ENCODE peak calls at places on chromosome 16, in six cellular contexts. C is OCI-LY7, B is GM12878, T is astrocyte of the cerebellum, H is neural progenitor cell, G is WERI-Rb-1. S is an unnamed sample.

GRCh38 chr16:65869261-65869660 is 497.2 kb upstream of the CDH5 start:
- DNase-seq in G (no peak), C (no peak), B (no peak), H (no peak), T (no peak), S (no peak)

GRCh38 chr16:63628812-63629211 is 1493.1 kb downstream of the CDH11 start:
- DNase-seq in C (no peak), B (no peak), G (no peak), T (no peak), H (peak; percentile 11), S (no peak)

GRCh38 chr16:21116148-21116693 is 34.4 kb downstream of the DNAH3 start:
- DNase-seq in H (no peak), C (peak; percentile 76), B (no peak), T (no peak), G (no peak), S (peak; percentile 26)

GRCh38 chr16:38941-39892 is 14.2 kb downstream of the POLR3K start:
- DNase-seq in T (no peak), H (no peak), B (peak; percentile 79), C (peak; percentile 86), G (no peak), S (peak; percentile 71)

GRCh38 chr16:70653809-70654771 is 7.7 kb downstream of the IL34 start:
- DNase-seq in G (peak; percentile 87), H (peak; percentile 84), B (peak; percentile 44), T (peak; percentile 70), C (peak; percentile 73), S (peak; percentile 35)

GRCh38 chr16:17724242-17724898 is 253.6 kb upstream of the XYLT1 start:
- DNase-seq in C (no peak), H (no peak), T (no peak), G (no peak), B (no peak), S (no peak)

GRCh38 chr16:74297296-74297665 is 667 bp downstream of the PSMD7 start:
- DNase-seq in H (peak; percentile 25), G (no peak), C (peak; percentile 50), B (no peak), T (no peak), S (no peak)

GRCh38 chr16:82846806-82847205 is 220.0 kb downstream of the CDH13 start:
- DNase-seq in T (no peak), G (no peak), B (no peak), C (no peak), H (no peak), S (no peak)

GRCh38 chr16:51134876-51135275 is 16.2 kb downstream of the SALL1 start:
- DNase-seq in H (no peak), T (no peak), G (peak; percentile 22), B (no peak), C (no peak), S (no peak)

GRCh38 chr16:81752225-81752875 is 26.7 kb upstream of the PLCG2 start:
- DNase-seq in T (no peak), G (no peak), C (peak; percentile 89), B (peak; percentile 72), H (no peak), S (peak; percentile 83)

GRCh38 chr16:72169708-72170107 is 2.2 kb downstream of the PMFBP1 start:
- DNase-seq in G (no peak), C (no peak), T (no peak), H (no peak), B (no peak), S (no peak)

GRCh38 chr16:86245351-86245750 is 265.0 kb upstream of the FOXF1 start:
- DNase-seq in G (no peak), T (no peak), B (no peak), C (no peak), H (no peak), S (no peak)

GRCh38 chr16:19898924-19899604 is 14.4 kb upstream of the GPRC5B start:
- DNase-seq in B (no peak), C (peak; percentile 45), T (peak; percentile 38), G (peak; percentile 63), H (peak; percentile 72), S (peak; percentile 15)

GRCh38 chr16:20673882-20674683 is 23.4 kb downstream of the ACSM1 start:
- DNase-seq in T (no peak), H (no peak), B (no peak), G (no peak), C (no peak), S (no peak)

GRCh38 chr16:24906199-24906808 is 60.5 kb downstream of the SLC5A11 start:
- DNase-seq in H (no peak), T (peak; percentile 5), G (no peak), B (no peak), C (peak; percentile 41), S (no peak)

GRCh38 chr16:51392651-51393187 is 241.6 kb upstream of the SALL1 start:
- DNase-seq in T (peak; percentile 18), C (no peak), B (no peak), G (no peak), H (peak; percentile 37), S (no peak)

GRCh38 chr16:84313921-84314320 is 19.2 kb downstream of the WFDC1 start:
- DNase-seq in B (no peak), G (no peak), T (no peak), H (no peak), C (no peak), S (no peak)

GRCh38 chr16:74603848-74604247 is 3.1 kb downstream of the GLG1 start:
- DNase-seq in H (no peak), B (no peak), T (no peak), G (no peak), C (no peak), S (no peak)

GRCh38 chr16:11632455-11632921 is 35.8 kb upstream of the SNN start:
- DNase-seq in G (no peak), B (no peak), T (peak; percentile 26), H (peak; percentile 61), C (no peak), S (no peak)

GRCh38 chr16:13471036-13471435 is 448.9 kb upstream of the ERCC4 start:
- DNase-seq in C (no peak), B (no peak), G (no peak), T (no peak), H (peak; percentile 38), S (no peak)

GRCh38 chr16:27473101-27473900 is 71.3 kb downstream of the IL21R start:
- DNase-seq in G (no peak), T (no peak), H (no peak), B (no peak), C (no peak), S (no peak)

GRCh38 chr16:68503334-68503733 is 35.8 kb upstream of the ZFP90 start:
- DNase-seq in B (no peak), C (no peak), T (no peak), G (no peak), H (no peak), S (no peak)

GRCh38 chr16:52597073-52597771 is 50.3 kb upstream of the TOX3 start:
- DNase-seq in C (no peak), B (no peak), T (no peak), G (no peak), H (no peak), S (no peak)

GRCh38 chr16:57110937-57111336 is 18.6 kb downstream of the CPNE2 start:
- DNase-seq in T (no peak), C (no peak), B (no peak), H (no peak), G (no peak), S (no peak)

GRCh38 chr16:57111420-57111819 is 19.0 kb downstream of the CPNE2 start:
- DNase-seq in T (no peak), B (no peak), C (no peak), G (no peak), H (no peak), S (no peak)

GRCh38 chr16:57113042-57113453 is 20.7 kb downstream of the CPNE2 start:
- DNase-seq in B (no peak), H (no peak), G (no peak), T (peak; percentile 15), C (no peak), S (no peak)

GRCh38 chr16:57113664-57114063 is 21.3 kb downstream of the CPNE2 start:
- DNase-seq in T (no peak), H (no peak), C (no peak), G (no peak), B (no peak), S (no peak)

GRCh38 chr16:57112403-57113041 is 20.1 kb downstream of the CPNE2 start:
- DNase-seq in T (no peak), B (no peak), C (no peak), G (no peak), H (no peak), S (no peak)
- H3K4me3 ChIP-seq in T (no peak overlapping the region), B (no peak overlapping the region), C (no peak overlapping the region), G (no peak overlapping the region), H (no peak overlapping the region), S (no peak overlapping the region)

DNA sequence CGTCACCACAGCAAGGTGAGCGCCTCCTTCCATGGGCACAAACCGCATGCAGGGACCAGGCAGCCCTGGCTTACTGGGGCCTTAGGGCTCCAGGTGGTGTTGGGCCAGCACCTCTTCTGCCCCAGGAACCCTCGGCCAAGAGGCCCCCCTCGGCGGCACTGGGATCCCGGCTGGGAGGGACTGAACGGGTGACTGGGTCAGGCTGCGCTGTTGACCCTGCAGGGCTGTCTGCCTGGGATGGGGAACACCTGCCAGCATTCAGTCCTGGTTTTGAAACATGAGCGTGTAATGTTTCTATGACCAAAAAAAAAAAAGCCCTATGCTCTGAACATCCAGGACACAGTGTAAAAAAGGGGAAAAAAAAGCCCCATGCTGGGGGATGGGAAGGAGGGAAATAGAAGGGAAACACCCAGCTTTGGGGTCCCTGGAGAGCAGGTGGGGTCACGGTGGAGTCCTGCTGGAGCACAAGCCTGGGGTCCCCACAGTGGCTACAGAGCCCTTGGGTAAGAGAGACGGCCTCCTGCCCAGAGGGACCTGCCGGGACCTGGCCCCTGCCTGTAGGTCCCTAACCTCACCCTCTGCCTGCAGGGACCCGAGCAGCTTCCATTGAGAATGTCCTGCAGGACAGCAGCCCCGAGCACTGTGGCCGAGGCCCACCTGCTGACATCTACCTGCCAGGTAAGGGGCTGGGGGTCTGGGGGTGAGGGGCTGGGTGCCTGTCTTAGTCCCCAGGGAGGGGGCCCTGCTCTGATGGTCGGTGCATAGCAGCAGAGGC is 9.9 kb upstream of the NUDT16L1 start:
- DNase-seq in B (no peak), H (no peak), T (no peak), C (no peak), G (no peak), S (no peak)
- TF ChIP-seq CTCF in B (no peak), H (no peak), T (no peak), C (no peak), G (no peak), S (no peak)

GRCh38 chr16:57628008-57628781 is at the start of gene ADGRG1:
- DNase-seq in T (peak; percentile 68), B (no peak), H (peak; percentile 75), C (no peak), G (peak; percentile 52), S (no peak)
- H3K4me3 ChIP-seq in T (peak within 1 kb of the TSS; percentile 11), B (no peak within 1 kb of the TSS), H (peak within 1 kb of the TSS; percentile 23), C (no peak within 1 kb of the TSS), G (no peak within 1 kb of the TSS), S (no peak within 1 kb of the TSS)

GRCh38 chr16:54050281-54051210 is 236.0 kb downstream of the IRX3 start:
- DNase-seq in B (no peak), T (peak; percentile 4), G (no peak), C (no peak), H (peak; percentile 39), S (no peak)

GRCh38 chr16:54054237-54054780 is 232.3 kb downstream of the IRX3 start:
- DNase-seq in H (peak; percentile 58), B (no peak), C (no peak), T (no peak), G (no peak), S (no peak)

GRCh38 chr16:54051821-54052220 is 234.8 kb downstream of the IRX3 start:
- DNase-seq in H (no peak), G (no peak), B (no peak), C (no peak), T (no peak), S (no peak)

GRCh38 chr16:54052271-54052670 is 234.3 kb downstream of the IRX3 start:
- DNase-seq in G (no peak), B (no peak), C (no peak), H (no peak), T (no peak), S (no peak)

GRCh38 chr16:54048994-54049929 is 237.3 kb downstream of the IRX3 start:
- DNase-seq in C (no peak), T (no peak), G (no peak), H (peak; percentile 43), B (no peak), S (no peak)
- TF ChIP-seq CTCF in C (no peak), T (no peak), G (no peak), H (no peak), B (no peak), S (no peak)